ENCODE peak calls at places on chromosome 4, in nine cellular contexts. R is pancreas; I is CD8-positive, alpha-beta T cell; S is neuronal stem cell; G is IMR-90; F is sigmoid colon; A is esophagus squamous epithelium; D is endothelial cell of umbilical vein; B is spleen. P is an unnamed sample.
A peak's percentile ranks its signal among the peaks of the same experiment; 100 is the strongest.

GRCh38 chr4:154566639-154567204 is 3.9 kb downstream of the FGB start:
- DNase-seq in R (no peak), I (no peak), S (no peak), G (peak; percentile 35), F (no peak), A (no peak), D (no peak), B (no peak), P (no peak)

GRCh38 chr4:183960912-183961569 is 55.9 kb downstream of the STOX2 start:
- DNase-seq in R (peak; percentile 38), I (no peak), S (no peak), G (no peak), F (no peak), A (no peak), D (no peak), B (no peak), P (no peak)

GRCh38 chr4:172134536-172134935 is 321.3 kb downstream of the GALNTL6 start:
- DNase-seq in R (no peak), I (no peak), S (no peak), G (no peak), F (no peak), A (no peak), D (no peak), B (no peak), P (no peak)

GRCh38 chr4:48032721-48033120 is 16.1 kb downstream of the NIPAL1 start:
- DNase-seq in R (no peak), I (no peak), S (no peak), G (no peak), F (no peak), A (no peak), D (no peak), B (no peak), P (no peak)

GRCh38 chr4:87122252-87122651 is 98.2 kb downstream of the KLHL8 start:
- DNase-seq in R (no peak), I (no peak), S (no peak), G (peak; percentile 34), F (peak; percentile 80), A (no peak), D (no peak), B (no peak), P (no peak)

GRCh38 chr4:82428526-82428968 is 1.7 kb downstream of the HNRNPDL start:
- DNase-seq in R (no peak), I (no peak), S (no peak), G (no peak), F (no peak), A (no peak), D (no peak), B (no peak), P (no peak)

GRCh38 chr4:42302348-42302747 is 94.9 kb upstream of the SHISA3 start:
- DNase-seq in R (no peak), I (no peak), S (peak; percentile 15), G (peak; percentile 9), F (no peak), A (no peak), D (peak; percentile 27), B (no peak), P (no peak)

GRCh38 chr4:33882246-33882990 is 2361.9 kb downstream of the ARAP2 start:
- DNase-seq in R (no peak), I (no peak), S (no peak), G (no peak), F (no peak), A (no peak), D (no peak), B (no peak), P (no peak)

GRCh38 chr4:124409044-124409443 is 303.5 kb downstream of the ANKRD50 start:
- DNase-seq in R (no peak), I (no peak), S (no peak), G (peak; percentile 39), F (no peak), A (no peak), D (no peak), B (no peak), P (no peak)

GRCh38 chr4:10066206-10066605 is 44.9 kb upstream of the SLC2A9 start:
- DNase-seq in R (no peak), I (no peak), S (no peak), G (no peak), F (no peak), A (no peak), D (no peak), B (no peak), P (no peak)

DNA sequence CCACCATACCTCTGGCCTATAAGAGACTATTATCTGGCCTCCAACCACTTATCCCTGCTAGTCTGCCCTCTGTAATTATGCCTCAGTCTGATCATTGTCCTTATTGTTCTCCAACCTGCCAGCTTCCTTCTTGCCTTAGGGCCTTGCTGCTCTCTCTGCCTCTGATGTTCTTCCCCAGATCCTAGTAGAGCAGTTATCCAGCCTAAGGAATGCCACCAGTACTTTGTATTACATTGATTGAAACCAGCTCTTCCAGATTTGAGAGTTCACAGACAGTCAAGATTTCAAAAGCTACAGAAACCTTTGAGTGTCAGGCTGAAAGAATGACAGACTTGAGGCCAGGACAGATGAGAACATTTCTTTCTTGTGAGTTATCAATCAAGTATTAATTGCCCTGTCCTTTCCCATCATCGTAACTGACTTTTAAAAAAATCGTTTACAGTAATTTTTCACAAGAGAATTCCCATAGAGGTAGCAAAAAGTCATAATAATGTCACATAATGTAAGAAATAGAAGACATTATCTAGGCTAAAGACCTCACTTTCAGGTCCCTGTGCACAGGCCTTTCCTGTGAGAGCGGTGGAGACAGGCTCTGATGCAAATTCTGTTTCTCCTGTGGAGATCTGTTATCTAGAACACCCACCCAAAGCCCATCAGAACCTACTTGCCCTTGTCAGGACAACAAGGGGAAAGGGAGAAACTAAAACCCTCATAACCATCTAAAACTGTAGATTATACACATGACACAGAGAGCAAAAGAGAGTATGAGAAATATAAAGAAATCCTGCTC is 64.1 kb upstream of the GUCY1A1 start:
- DNase-seq in R (no peak), I (no peak), S (no peak), G (no peak), F (no peak), A (no peak), D (no peak), B (no peak), P (no peak)
- H3K27ac ChIP-seq in R (no peak overlapping the region), I (no peak overlapping the region), S (no peak overlapping the region), G (no peak overlapping the region), F (no peak overlapping the region), A (no peak overlapping the region), D (no peak overlapping the region), B (no peak overlapping the region), P (no peak overlapping the region)

GRCh38 chr4:142812091-142812490 is 34.0 kb downstream of the INPP4B start:
- DNase-seq in R (no peak), I (no peak), S (no peak), G (no peak), F (no peak), A (no peak), D (no peak), B (no peak), P (no peak)

GRCh38 chr4:142809559-142809958 is 36.5 kb downstream of the INPP4B start:
- DNase-seq in R (no peak), I (no peak), S (no peak), G (peak; percentile 42), F (no peak), A (no peak), D (no peak), B (no peak), P (no peak)

GRCh38 chr4:142815834-142816233 is 30.3 kb downstream of the INPP4B start:
- DNase-seq in R (no peak), I (no peak), S (no peak), G (peak; percentile 70), F (no peak), A (no peak), D (no peak), B (no peak), P (no peak)

GRCh38 chr4:142811034-142811433 is 35.1 kb downstream of the INPP4B start:
- DNase-seq in R (no peak), I (no peak), S (no peak), G (no peak), F (no peak), A (no peak), D (no peak), B (no peak), P (no peak)

DNA sequence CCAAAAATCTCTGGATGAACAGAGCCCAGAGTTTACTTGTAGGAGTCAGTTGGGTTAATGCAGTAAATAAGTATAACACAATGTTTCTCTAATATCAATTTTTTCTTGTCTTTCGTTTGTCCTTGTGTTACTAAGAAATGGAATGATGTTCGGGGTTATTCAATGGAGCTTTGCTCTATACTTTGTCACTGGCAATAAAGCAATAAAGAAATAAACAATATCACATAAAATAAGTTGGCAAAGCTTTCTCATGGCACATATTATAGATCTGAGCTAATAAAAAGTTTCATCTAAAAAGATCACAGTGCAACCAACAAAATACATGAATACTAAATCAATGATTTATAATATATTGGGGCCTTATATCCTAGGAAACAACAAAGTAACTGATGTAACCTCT is 32.7 kb downstream of the INPP4B start:
- DNase-seq in R (no peak), I (no peak), S (no peak), G (no peak), F (no peak), A (no peak), D (no peak), B (no peak), P (no peak)
- H3K4me3 ChIP-seq in R (no peak overlapping the region), I (no peak overlapping the region), S (no peak overlapping the region), G (no peak overlapping the region), F (no peak overlapping the region), A (no peak overlapping the region), D (no peak overlapping the region), B (no peak overlapping the region), P (no peak overlapping the region)

DNA sequence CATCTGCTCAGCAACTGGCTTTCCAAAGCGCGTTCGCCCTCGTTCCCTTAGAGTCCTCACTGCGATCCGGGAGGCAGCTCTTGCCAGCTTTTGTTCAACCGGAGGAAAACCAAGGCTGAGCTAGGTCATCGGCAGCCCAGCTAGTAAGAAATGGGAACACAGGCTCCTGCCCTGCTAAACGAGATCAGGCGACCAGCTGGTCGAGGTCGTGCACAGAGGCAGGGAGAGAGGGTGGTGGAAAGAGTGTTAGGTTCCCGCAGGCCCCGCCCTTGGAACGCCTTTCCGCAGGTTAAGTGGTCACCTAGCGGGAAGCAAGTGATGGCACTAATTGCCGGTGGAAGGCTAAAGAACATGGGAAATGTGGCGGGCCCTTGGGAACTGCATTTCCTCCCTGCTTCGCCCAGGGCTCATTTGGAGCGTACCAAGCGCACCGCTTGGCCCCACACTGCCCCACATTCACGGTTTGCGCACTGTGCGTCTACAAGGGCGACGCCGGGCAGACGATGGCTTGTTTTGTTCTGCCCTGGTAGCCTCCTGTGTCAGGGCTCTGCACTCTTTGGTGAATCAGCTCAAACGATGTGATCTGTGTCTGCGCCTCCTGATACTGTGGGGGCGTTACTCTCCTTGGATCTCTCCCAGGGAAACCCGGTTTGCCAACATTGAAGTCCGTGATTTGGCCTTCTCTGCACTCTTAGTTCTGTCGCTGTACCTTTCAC is 7.2 kb upstream of the PRDM8 start:
- DNase-seq in R (no peak), I (no peak), S (no peak), G (peak; percentile 68), F (no peak), A (no peak), D (no peak), B (no peak), P (no peak)
- H3K27me3 ChIP-seq in R (no peaks in the 10 kb centered on the region), I (peaks cover 6% of the 10 kb centered on the region), S (peaks cover 90% of the 10 kb centered on the region), G (no peaks in the 10 kb centered on the region), F (no peaks in the 10 kb centered on the region), A (peaks cover 100% of the 10 kb centered on the region), D (peaks cover 77% of the 10 kb centered on the region), B (peaks cover 94% of the 10 kb centered on the region), P (no peaks in the 10 kb centered on the region)

DNA sequence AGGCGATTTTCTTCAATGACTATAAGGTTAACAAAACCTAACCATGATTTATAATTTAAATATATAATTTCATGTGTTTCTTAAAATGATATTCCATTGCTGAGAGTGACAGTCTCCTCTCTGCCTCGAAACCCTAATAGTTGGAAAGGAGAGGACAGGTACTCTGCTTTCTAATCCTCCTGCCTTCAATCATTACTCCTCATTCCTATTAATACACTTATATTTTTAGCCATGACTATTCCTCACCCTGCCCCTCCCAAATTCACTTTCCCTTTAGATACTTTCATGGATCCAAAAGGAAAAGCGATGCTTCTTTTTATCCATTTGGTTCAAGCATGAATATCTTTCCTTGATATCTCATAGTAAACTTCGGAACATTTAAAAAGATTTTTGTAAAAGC is 418.2 kb downstream of the CCSER1 start:
- DNase-seq in R (no peak), I (no peak), S (no peak), G (no peak), F (no peak), A (no peak), D (no peak), B (no peak), P (no peak)
- H3K27ac ChIP-seq in R (no peak overlapping the region), I (no peak overlapping the region), S (no peak overlapping the region), G (no peak overlapping the region), F (no peak overlapping the region), A (no peak overlapping the region), D (no peak overlapping the region), B (no peak overlapping the region), P (no peak overlapping the region)

P was measured in aorta.